ENCODE peak calls at places on chromosomes 1 and 21, in ten cellular contexts. O, I, K, A, M, G, T, P, H and R are unnamed samples.

GRCh38 chr1:225851810-225852209 is 30.4 kb downstream of the TMEM63A start:
- DNase-seq in T (no peak), O (no peak), M (no peak), I (no peak), P (no peak), A (no peak), H (peak), G (no peak), K (no peak), R (peak)

GRCh38 chr1:19206947-19207346 is 3.1 kb downstream of the UBR4 start:
- DNase-seq in A (no peak), G (no peak), I (no peak), H (no peak), T (no peak), P (no peak), O (no peak), M (no peak), K (no peak), R (no peak)

GRCh38 chr1:177228721-177229088 is 57.9 kb downstream of the BRINP2 start:
- DNase-seq in H (no peak), I (no peak), O (no peak), M (no peak), P (no peak), T (no peak), K (peak), G (peak), A (no peak), R (no peak)

GRCh38 chr1:89552481-89553194 is 28.0 kb downstream of the LRRC8B start:
- DNase-seq in O (no peak), I (no peak), H (peak), T (no peak), M (no peak), K (peak), G (no peak), A (no peak), P (no peak), R (peak)

GRCh38 chr1:214441119-214441518 is 110.3 kb downstream of the PTPN14 start:
- DNase-seq in P (no peak), O (no peak), M (no peak), G (peak), A (no peak), T (no peak), H (no peak), I (no peak), K (peak), R (no peak)

GRCh38 chr21:39867198-39867650 is at the start of gene PCP4:
- DNase-seq in T (peak), G (no peak), H (peak), A (peak), O (no peak), I (no peak), P (no peak), M (peak), K (peak), R (peak)

GRCh38 chr1:172041689-172042088 is 200.4 kb downstream of the DNM3 start:
- DNase-seq in H (no peak), T (no peak), A (no peak), M (no peak), O (no peak), I (no peak), G (peak), P (no peak), K (peak), R (no peak)

GRCh38 chr1:51518033-51518729 is 885 bp downstream of the EPS15 start:
- DNase-seq in G (peak), T (peak), I (peak), P (no peak), O (peak), H (peak), M (peak), K (no peak), A (peak), R (peak)

GRCh38 chr1:8409107-8409506 is 91.2 kb downstream of the SLC45A1 start:
- DNase-seq in T (no peak), G (peak), O (no peak), M (peak), P (no peak), I (no peak), K (peak), A (no peak), H (peak), R (peak)

GRCh38 chr1:201598396-201598795 is 59.5 kb downstream of the NAV1 start:
- DNase-seq in K (no peak), T (no peak), A (no peak), I (peak), H (no peak), M (no peak), O (no peak), G (no peak), P (no peak), R (no peak)

GRCh38 chr1:94863919-94864318 is 43.8 kb downstream of the SLC44A3 start:
- DNase-seq in G (peak), O (no peak), I (no peak), P (no peak), A (peak), H (no peak), M (no peak), T (no peak), K (peak), R (no peak)

GRCh38 chr1:89519779-89520358 is 4.8 kb upstream of the LRRC8B start:
- DNase-seq in T (no peak), P (no peak), H (peak), O (peak), I (no peak), K (peak), A (no peak), M (peak), G (peak), R (peak)

GRCh38 chr1:236222616-236223015 is 59.1 kb downstream of the ERO1B start:
- DNase-seq in K (no peak), H (no peak), G (no peak), I (no peak), P (no peak), O (no peak), A (no peak), M (no peak), T (no peak), R (no peak)

GRCh38 chr1:53077599-53077965 is 15.6 kb downstream of the PODN start:
- DNase-seq in O (no peak), I (peak), K (no peak), G (no peak), H (no peak), A (no peak), P (peak), T (peak), M (no peak), R (no peak)

GRCh38 chr1:204102719-204103118 is 29.8 kb downstream of the SOX13 start:
- DNase-seq in M (no peak), A (no peak), H (no peak), P (peak), T (no peak), K (no peak), O (no peak), I (no peak), G (no peak), R (no peak)

GRCh38 chr1:196674908-196675307 is 23.1 kb downstream of the CFH start:
- DNase-seq in A (no peak), K (no peak), M (no peak), H (no peak), G (no peak), P (no peak), T (no peak), O (no peak), I (no peak), R (no peak)

GRCh38 chr1:26337206-26337535 is 16.8 kb downstream of the CRYBG2 start:
- DNase-seq in A (no peak), K (no peak), O (no peak), G (no peak), H (no peak), P (no peak), T (no peak), M (peak), I (no peak), R (no peak)

GRCh38 chr1:228149341-228150020 is at the start of gene GJC2:
- DNase-seq in P (peak), M (peak), K (peak), T (peak), G (peak), I (no peak), O (no peak), A (no peak), H (peak), R (no peak)

GRCh38 chr1:19371226-19372135 is 59.4 kb downstream of the SLC66A1 start:
- DNase-seq in K (no peak), G (no peak), M (no peak), P (no peak), A (no peak), I (no peak), T (no peak), H (no peak), O (no peak), R (no peak)

GRCh38 chr1:234943801-234944402 is 184.7 kb downstream of the TOMM20 start:
- DNase-seq in A (no peak), H (no peak), I (no peak), O (no peak), G (no peak), P (no peak), T (no peak), M (no peak), K (no peak), R (no peak)

GRCh38 chr1:101002551-101002950 is 23.0 kb downstream of the DPH5 start:
- DNase-seq in H (peak), K (no peak), M (no peak), T (no peak), A (no peak), I (no peak), O (no peak), G (peak), P (no peak), R (peak)

GRCh38 chr1:230289350-230289644 is 136.8 kb downstream of the PGBD5 start:
- DNase-seq in K (no peak), H (no peak), O (no peak), P (no peak), I (peak), M (no peak), T (no peak), A (no peak), G (no peak), R (no peak)

GRCh38 chr21:43696214-43696613 is 22.7 kb upstream of the PDXK start:
- DNase-seq in O (no peak), T (peak), A (no peak), M (no peak), G (no peak), K (no peak), P (no peak), I (peak), H (no peak), R (no peak)

GRCh38 chr1:181479137-181479745 is 4.1 kb upstream of the CACNA1E start:
- DNase-seq in H (peak), M (peak), A (no peak), I (peak), G (peak), T (peak), K (peak), O (no peak), P (no peak), R (peak)

GRCh38 chr1:1539310-1540014 is 962 bp downstream of the TMEM240 start:
- DNase-seq in O (no peak), M (peak), A (no peak), P (no peak), G (peak), I (no peak), K (peak), H (no peak), T (no peak), R (no peak)

GRCh38 chr1:51627672-51628071 is 10.8 kb downstream of the OSBPL9 start:
- DNase-seq in G (peak), O (no peak), M (no peak), A (no peak), I (no peak), K (peak), T (no peak), H (peak), P (no peak), R (peak)

GRCh38 chr1:12161662-12162458 is 4.9 kb upstream of the TNFRSF1B start:
- DNase-seq in K (peak), P (peak), T (peak), G (peak), O (peak), M (peak), I (peak), A (peak), H (peak), R (peak)

GRCh38 chr1:12204140-12204539 is 25.7 kb upstream of the VPS13D start:
- DNase-seq in T (no peak), K (no peak), O (peak), H (peak), G (no peak), M (peak), P (no peak), A (no peak), I (peak), R (peak)

GRCh38 chr1:164617607-164618564 is 58.9 kb downstream of the PBX1 start:
- DNase-seq in T (no peak), G (peak), O (no peak), A (peak), K (no peak), P (no peak), M (peak), I (no peak), H (peak), R (peak)
- TF ChIP-seq CTCF in T (peak), G (peak), O (no peak), A (peak), K (peak), P (peak), M (peak), I (no peak), H (peak), R (peak)

GRCh38 chr1:205239078-205239477 is 11.3 kb downstream of the TMCC2 start:
- DNase-seq in M (peak), K (no peak), T (no peak), O (no peak), G (no peak), H (no peak), P (no peak), I (no peak), A (no peak), R (no peak)

GRCh38 chr1:205240569-205240968 is 12.8 kb downstream of the TMCC2 start:
- DNase-seq in M (no peak), T (no peak), G (no peak), K (no peak), O (no peak), A (no peak), P (no peak), H (no peak), I (no peak), R (no peak)

GRCh38 chr1:205237526-205238484 is 10.1 kb downstream of the TMCC2 start:
- DNase-seq in M (peak), I (no peak), O (no peak), K (no peak), P (no peak), A (no peak), G (no peak), T (no peak), H (no peak), R (peak)

GRCh38 chr1:205241366-205242030 is 13.8 kb downstream of the TMCC2 start:
- DNase-seq in K (no peak), T (no peak), G (no peak), A (no peak), P (no peak), H (no peak), I (no peak), O (no peak), M (peak), R (no peak)

DNA sequence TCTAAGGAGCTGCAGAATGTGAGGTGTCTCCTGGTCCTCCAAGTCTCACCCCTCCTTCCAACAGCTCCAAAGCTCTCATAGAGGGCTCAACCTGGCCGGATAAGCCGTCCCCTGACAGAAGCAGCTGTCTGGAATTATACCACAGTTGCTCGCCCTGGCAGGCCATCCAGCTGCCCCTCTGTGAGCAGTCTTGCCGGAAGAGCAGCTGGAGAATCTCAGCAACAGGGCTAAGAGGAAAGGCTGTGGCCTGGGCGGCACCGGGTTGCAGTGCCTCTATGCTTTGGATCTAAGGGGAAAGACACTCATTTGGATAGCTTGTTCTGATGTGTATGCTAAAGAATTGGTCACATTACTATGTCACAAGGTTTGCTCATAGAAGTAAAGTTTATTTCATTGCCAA is 12.4 kb downstream of the TMCC2 start:
- DNase-seq in K (no peak), M (peak), O (no peak), P (no peak), A (no peak), I (no peak), T (no peak), H (no peak), G (no peak), R (no peak)
- H3K4me3 ChIP-seq in K (no peak), M (no peak), O (no peak), P (no peak), A (no peak), I (no peak), T (no peak), H (no peak), G (no peak), R (no peak)

GRCh38 chr1:224700915-224701531 is 84.9 kb downstream of the CNIH3 start:
- DNase-seq in A (no peak), G (peak), K (peak), I (no peak), T (no peak), H (peak), O (no peak), P (no peak), M (peak), R (peak)
- TF ChIP-seq CTCF in A (no peak), G (peak), K (peak), I (no peak), T (peak), H (peak), O (no peak), P (no peak), M (peak), R (peak)

DNA sequence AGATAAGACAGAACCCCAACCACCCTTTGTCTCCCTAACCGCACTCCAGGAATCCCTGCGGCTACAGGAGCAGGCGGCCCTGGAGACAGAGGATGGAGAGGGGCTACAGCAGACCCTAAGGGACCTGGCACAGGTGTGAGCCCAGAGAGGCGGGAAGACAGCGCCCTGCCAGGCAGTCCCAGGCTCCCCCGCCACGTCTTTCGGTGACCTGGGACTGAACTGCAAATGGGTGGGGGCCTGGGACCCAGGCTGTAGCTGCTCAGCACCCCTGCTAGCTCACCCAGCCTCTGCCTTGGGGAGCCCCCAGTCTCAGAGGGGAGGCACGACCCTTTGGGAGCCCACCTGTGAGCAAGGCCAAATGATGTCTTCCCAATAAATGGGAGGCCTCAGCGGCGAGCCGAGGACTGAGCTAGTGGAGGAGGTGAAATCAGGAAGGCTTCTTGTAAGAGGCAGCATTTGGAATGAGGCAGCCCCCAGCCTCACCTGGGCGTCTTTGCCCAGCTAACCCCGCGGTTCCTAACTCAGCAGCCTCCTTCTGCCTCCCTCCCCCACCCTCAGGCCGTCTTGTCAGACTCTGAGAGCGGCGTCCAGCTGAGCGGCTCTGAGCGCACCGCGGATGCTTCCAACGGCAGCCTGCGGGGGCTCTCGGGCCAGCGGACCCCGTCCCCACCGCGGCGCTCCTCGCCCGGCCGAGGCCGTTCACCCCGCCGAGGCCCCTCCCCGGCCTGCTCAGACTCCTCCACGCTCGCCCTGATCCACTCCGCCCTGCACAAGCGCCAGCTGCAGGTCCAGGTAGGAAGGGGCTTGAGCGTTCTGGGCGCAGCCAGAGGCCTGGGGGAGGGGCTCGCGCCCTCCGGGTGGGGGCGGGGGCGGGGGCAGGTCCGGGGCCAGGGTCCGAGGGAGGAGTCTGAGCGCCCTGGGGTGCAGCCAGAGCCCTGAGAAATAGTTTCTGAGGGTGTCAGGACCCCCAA is 16.9 kb downstream of the CROCC start:
- DNase-seq in K (no peak), I (peak), A (no peak), T (no peak), P (no peak), M (peak), H (no peak), O (no peak), G (no peak), R (no peak)
- H3K4me3 ChIP-seq in K (no peak), I (no peak), A (no peak), T (no peak), P (no peak), M (peak), H (no peak), O (no peak), G (no peak), R (no peak)

GRCh38 chr1:175824079-175824478 is 80.7 kb upstream of the TNR start:
- DNase-seq in I (no peak), M (peak), O (no peak), T (no peak), P (no peak), G (no peak), A (no peak), K (no peak), H (peak), R (peak)
- TF ChIP-seq CTCF in I (no peak), M (peak), O (no peak), T (peak), P (no peak), G (no peak), A (no peak), K (no peak), H (peak), R (peak)

GRCh38 chr21:46604975-46605758 is at the start of gene S100B:
- DNase-seq in M (peak), O (no peak), K (no peak), H (no peak), P (no peak), T (no peak), G (no peak), I (no peak), A (no peak), R (no peak)
- H3K4me3 ChIP-seq in M (no peak), O (peak), K (no peak), H (no peak), P (no peak), T (no peak), G (no peak), I (no peak), A (no peak), R (no peak)

GRCh38 chr1:156054500-156055342 is at the start of gene LAMTOR2:
- DNase-seq in M (peak), A (peak), I (peak), H (peak), T (peak), O (peak), P (peak), G (peak), K (peak), R (peak)
- TF ChIP-seq CTCF in M (no peak), A (no peak), I (no peak), H (no peak), T (no peak), O (no peak), P (no peak), G (no peak), K (no peak), R (no peak)

GRCh38 chr21:46297311-46298082 is 11.4 kb downstream of the YBEY start:
- DNase-seq in P (peak), T (peak), G (no peak), A (no peak), M (peak), K (no peak), H (no peak), I (peak), O (no peak), R (no peak)
- H3K4me3 ChIP-seq in P (peak), T (peak), G (no peak), A (peak), M (no peak), K (peak), H (no peak), I (peak), O (peak), R (no peak)